ENCODE peak calls at places on chromosomes 13 and 19, in ten cellular contexts. E, B, N, O, R, V, J, Y, Z and K are unnamed samples.

GRCh38 chr13:113092776-113093579 is 12.6 kb upstream of the F7 start:
- DNase-seq in E (peak; percentile 54), B (no peak), N (no peak), O (no peak), R (no peak), V (no peak), J (no peak), Y (no peak), Z (no peak), K (no peak)

GRCh38 chr19:10888421-10888866 is 17.1 kb downstream of the CARM1 start:
- DNase-seq in E (no peak), B (no peak), N (no peak), O (no peak), R (no peak), V (no peak), J (no peak), Y (no peak), Z (no peak), K (peak; percentile 14)

GRCh38 chr19:17754634-17755532 is 3.6 kb downstream of the FCHO1 start:
- DNase-seq in E (no peak), B (no peak), N (no peak), O (no peak), R (no peak), V (no peak), J (no peak), Y (no peak), Z (no peak), K (no peak)

GRCh38 chr13:59906413-59907027 is 257.2 kb downstream of the DIAPH3 start:
- DNase-seq in E (no peak), B (peak; percentile 41), N (peak; percentile 44), O (no peak), R (peak; percentile 47), V (peak; percentile 2), J (peak; percentile 26), Y (no peak), Z (peak; percentile 58), K (peak; percentile 40)

GRCh38 chr13:79527698-79528097 is 46.7 kb downstream of the NDFIP2 start:
- DNase-seq in E (no peak), B (no peak), N (no peak), O (no peak), R (no peak), V (no peak), J (no peak), Y (no peak), Z (no peak), K (no peak)

GRCh38 chr13:49351871-49352270 is 92.0 kb downstream of the CAB39L start:
- DNase-seq in E (no peak), B (peak; percentile 48), N (peak; percentile 57), O (no peak), R (no peak), V (no peak), J (peak; percentile 93), Y (no peak), Z (peak; percentile 94), K (no peak)

GRCh38 chr13:113397606-113398425 is 33.9 kb upstream of the GRTP1 start:
- DNase-seq in E (peak; percentile 51), B (no peak), N (no peak), O (peak; percentile 29), R (no peak), V (no peak), J (no peak), Y (no peak), Z (no peak), K (no peak)

GRCh38 chr19:15919243-15919642 is 15.1 kb downstream of the CYP4F11 start:
- DNase-seq in E (no peak), B (no peak), N (no peak), O (no peak), R (no peak), V (no peak), J (no peak), Y (no peak), Z (no peak), K (no peak)

GRCh38 chr13:87259479-87260083 is 411.6 kb upstream of the SLITRK5 start:
- DNase-seq in E (no peak), B (peak; percentile 29), N (peak; percentile 15), O (no peak), R (no peak), V (no peak), J (no peak), Y (no peak), Z (no peak), K (peak; percentile 2)

DNA sequence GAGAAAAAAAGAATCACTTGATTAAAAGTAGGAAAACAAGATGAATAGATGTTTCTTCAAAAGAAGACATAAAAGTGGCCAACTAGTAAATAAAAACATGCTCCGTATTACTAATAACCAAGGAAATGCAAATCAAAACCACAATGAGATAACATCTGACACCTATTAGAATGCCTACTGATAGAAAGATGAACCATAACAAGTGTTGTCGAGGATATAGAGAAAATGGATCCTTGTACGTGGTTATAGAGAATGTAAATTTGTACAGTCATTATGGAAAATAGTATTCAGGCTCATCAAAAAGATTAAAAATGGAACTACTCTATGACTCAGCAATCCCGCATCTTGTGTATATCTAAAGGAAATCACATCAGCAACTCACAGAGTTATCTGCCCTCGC is 415.8 kb upstream of the SLITRK5 start:
- DNase-seq in E (no peak), B (no peak), N (no peak), O (no peak), R (no peak), V (no peak), J (no peak), Y (no peak), Z (no peak), K (no peak)
- H3K27ac ChIP-seq in E (no peak overlapping the region), B (no peak overlapping the region), N (no peak overlapping the region), O (no peak overlapping the region), R (no peak overlapping the region), V (no peak overlapping the region), J (no peak overlapping the region), Y (no peak overlapping the region), Z (no peak overlapping the region), K (no peak overlapping the region)

DNA sequence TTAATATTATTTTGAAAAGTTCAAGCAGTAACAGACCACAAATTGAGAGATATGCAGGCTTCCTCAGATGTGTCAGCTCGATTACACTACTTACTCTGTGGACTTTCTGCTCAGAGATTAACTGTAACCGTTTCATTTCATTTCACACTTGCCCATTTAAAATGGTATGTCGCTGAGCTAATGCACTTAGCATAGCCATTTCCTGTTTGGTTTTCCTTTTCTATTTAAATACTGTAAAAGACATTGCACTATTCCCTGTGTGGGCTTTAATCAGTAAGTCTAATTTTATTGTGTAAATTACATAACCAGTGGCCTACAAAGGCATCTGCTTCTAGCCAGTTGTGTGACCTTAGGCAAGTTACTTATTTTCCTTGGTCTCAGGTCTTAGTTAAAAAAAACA is 237.6 kb downstream of the LACC1 start:
- DNase-seq in E (no peak), B (no peak), N (peak; percentile 68), O (no peak), R (peak; percentile 66), V (no peak), J (peak; percentile 50), Y (peak; percentile 5), Z (peak; percentile 48), K (no peak)
- H3K4me3 ChIP-seq in E (no peak overlapping the region), B (no peak overlapping the region), N (no peak overlapping the region), O (no peak overlapping the region), R (no peak overlapping the region), V (no peak overlapping the region), J (no peak overlapping the region), Y (no peak overlapping the region), Z (no peak overlapping the region), K (no peak overlapping the region)

GRCh38 chr19:4366666-4367335 is 23.4 kb downstream of the MPND start:
- DNase-seq in E (no peak), B (no peak), N (no peak), O (no peak), R (no peak), V (no peak), J (no peak), Y (no peak), Z (no peak), K (no peak)

GRCh38 chr19:4367336-4367723 is 24.0 kb downstream of the MPND start:
- DNase-seq in E (no peak), B (no peak), N (no peak), O (no peak), R (no peak), V (no peak), J (no peak), Y (no peak), Z (no peak), K (no peak)

GRCh38 chr19:4369109-4369887 is 25.9 kb downstream of the MPND start:
- DNase-seq in E (no peak), B (no peak), N (no peak), O (peak; percentile 82), R (no peak), V (peak; percentile 74), J (peak; percentile 56), Y (no peak), Z (no peak), K (no peak)

GRCh38 chr19:4368128-4368820 is 24.9 kb downstream of the MPND start:
- DNase-seq in E (no peak), B (no peak), N (no peak), O (no peak), R (peak; percentile 34), V (no peak), J (peak; percentile 36), Y (no peak), Z (peak; percentile 36), K (no peak)

GRCh38 chr19:4367781-4368127 is 24.4 kb downstream of the MPND start:
- DNase-seq in E (no peak), B (no peak), N (no peak), O (no peak), R (no peak), V (no peak), J (no peak), Y (no peak), Z (no peak), K (no peak)
- H3K27ac ChIP-seq in E (peak overlapping the region; percentile 2), B (no peak overlapping the region), N (no peak overlapping the region), O (no peak overlapping the region), R (no peak overlapping the region), V (peak overlapping the region; percentile 68), J (peak overlapping the region; percentile 52), Y (peak overlapping the region; percentile 88), Z (no peak overlapping the region), K (no peak overlapping the region)

GRCh38 chr19:4371209-4371897 is 28.0 kb downstream of the MPND start:
- DNase-seq in E (no peak), B (no peak), N (no peak), O (no peak), R (no peak), V (no peak), J (no peak), Y (no peak), Z (no peak), K (no peak)

GRCh38 chr19:4372630-4373367 is 27.5 kb downstream of the SH3GL1 start:
- DNase-seq in E (no peak), B (no peak), N (no peak), O (no peak), R (no peak), V (no peak), J (no peak), Y (no peak), Z (no peak), K (no peak)

GRCh38 chr19:4369888-4370260 is 26.5 kb downstream of the MPND start:
- DNase-seq in E (peak; percentile 60), B (no peak), N (peak; percentile 42), O (no peak), R (peak; percentile 62), V (peak; percentile 71), J (peak; percentile 56), Y (no peak), Z (peak; percentile 26), K (peak; percentile 55)

GRCh38 chr19:4371898-4372629 is 28.3 kb downstream of the SH3GL1 start:
- DNase-seq in E (no peak), B (no peak), N (no peak), O (no peak), R (no peak), V (no peak), J (no peak), Y (no peak), Z (no peak), K (no peak)

DNA sequence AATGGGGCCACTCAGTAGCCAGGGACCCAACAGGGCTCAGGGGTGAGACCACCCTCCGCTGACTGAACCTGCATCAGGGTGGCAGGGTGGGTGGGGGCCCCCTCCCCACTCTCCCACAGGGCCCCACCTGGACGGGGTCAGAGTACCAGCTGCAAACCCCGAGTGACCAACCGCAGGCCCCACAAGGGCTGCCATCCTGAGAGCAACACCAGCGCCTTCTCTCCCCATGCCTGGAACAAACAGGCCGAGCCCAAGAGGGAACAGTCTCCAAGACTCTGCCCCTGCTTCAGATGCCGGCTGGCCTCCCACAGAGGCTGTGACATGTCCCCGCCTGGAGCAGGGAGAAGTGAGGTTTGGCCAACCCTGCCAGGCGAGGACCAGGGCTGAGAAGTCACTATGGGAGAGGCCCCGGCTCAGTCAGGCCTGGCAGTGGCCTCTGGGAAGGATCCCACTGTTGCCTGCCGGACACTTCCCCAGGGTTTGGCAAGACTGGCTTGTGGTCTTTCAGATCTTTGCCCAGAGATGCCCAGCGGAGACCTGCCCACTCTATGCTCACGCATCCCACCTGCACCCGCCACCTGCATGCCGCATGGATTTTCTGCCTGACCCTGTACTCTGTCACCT is 27.2 kb downstream of the MPND start:
- DNase-seq in E (no peak), B (no peak), N (no peak), O (no peak), R (no peak), V (no peak), J (no peak), Y (no peak), Z (no peak), K (no peak)
- H3K4me3 ChIP-seq in E (no peak overlapping the region), B (no peak overlapping the region), N (no peak overlapping the region), O (peak overlapping the region; percentile 39), R (no peak overlapping the region), V (peak overlapping the region; percentile 76), J (no peak overlapping the region), Y (no peak overlapping the region), Z (no peak overlapping the region), K (no peak overlapping the region)